ENCODE peak calls at places on chromosomes 11 and 22, in eight cellular contexts. L, M, A, E, R, I, P and B are unnamed samples.
A peak's percentile ranks its signal among the peaks of the same experiment; 100 is the strongest.

GRCh38 chr11:76689313-76689712 is 18.8 kb upstream of the LRRC32 start:
- DNase-seq in L (no peak), M (no peak), A (no peak), E (no peak), R (no peak), I (no peak), P (no peak), B (no peak)

GRCh38 chr11:77111277-77111676 is 8.6 kb downstream of the OMP start:
- DNase-seq in L (no peak), M (no peak), A (no peak), E (no peak), R (no peak), I (no peak), P (no peak), B (no peak)

GRCh38 chr11:45161252-45162063 is 15.0 kb downstream of the PRDM11 start:
- DNase-seq in L (no peak), M (no peak), A (no peak), E (no peak), R (no peak), I (no peak), P (peak; percentile 81), B (no peak)

GRCh38 chr11:6124245-6124644 is 16.8 kb downstream of the OR56B4 start:
- DNase-seq in L (no peak), M (no peak), A (no peak), E (no peak), R (no peak), I (no peak), P (no peak), B (no peak)

GRCh38 chr11:33635161-33635560 is 65.5 kb downstream of the C11orf91 start:
- DNase-seq in L (no peak), M (no peak), A (peak; percentile 76), E (no peak), R (peak; percentile 38), I (no peak), P (peak; percentile 48), B (no peak)

GRCh38 chr11:2566223-2567025 is 121.6 kb downstream of the KCNQ1 start:
- DNase-seq in L (no peak), M (no peak), A (peak; percentile 4), E (no peak), R (peak; percentile 85), I (no peak), P (no peak), B (no peak)

GRCh38 chr22:47291565-47292495 is 529.4 kb downstream of the TBC1D22A start:
- DNase-seq in L (no peak), M (no peak), A (no peak), E (no peak), R (no peak), I (no peak), P (no peak), B (no peak)

GRCh38 chr11:34654491-34655334 is 33.8 kb downstream of the EHF start:
- DNase-seq in L (no peak), M (no peak), A (peak; percentile 90), E (no peak), R (peak; percentile 25), I (peak; percentile 52), P (no peak), B (no peak)

GRCh38 chr11:102476069-102476468 is 23.5 kb upstream of the TMEM123 start:
- DNase-seq in L (no peak), M (peak; percentile 21), A (peak; percentile 38), E (no peak), R (no peak), I (no peak), P (no peak), B (no peak)

GRCh38 chr11:12088047-12088481 is 22.3 kb upstream of the MICAL2 start:
- DNase-seq in L (no peak), M (no peak), A (peak; percentile 71), E (no peak), R (peak; percentile 45), I (peak; percentile 48), P (peak; percentile 28), B (no peak)

GRCh38 chr11:103525069-103525468 is 415.8 kb downstream of the DYNC2H1 start:
- DNase-seq in L (no peak), M (no peak), A (peak; percentile 30), E (peak; percentile 69), R (no peak), I (no peak), P (no peak), B (no peak)

GRCh38 chr11:120017582-120017981 is 120.3 kb downstream of the TRIM29 start:
- DNase-seq in L (no peak), M (no peak), A (no peak), E (no peak), R (no peak), I (no peak), P (no peak), B (no peak)

GRCh38 chr22:23035557-23036277 is 34.6 kb upstream of the GNAZ start:
- DNase-seq in L (no peak), M (peak; percentile 92), A (no peak), E (no peak), R (no peak), I (no peak), P (no peak), B (no peak)